ENCODE peak calls at places on chromosomes 5 and 9, in five cellular contexts. O is GM10248, L is mucosa of descending colon, U is T-helper 2 cell, T is progenitor cell of endocrine pancreas. M is an unnamed sample.

GRCh38 chr9:20693068-20693467 is 9.0 kb downstream of the FOCAD start:
- DNase-seq in T (no peak), O (no peak), U (no peak), L (no peak), M (no peak)

GRCh38 chr5:17248999-17249634 is 31.7 kb downstream of the BASP1 start:
- DNase-seq in O (no peak), T (no peak), U (no peak), L (no peak), M (no peak)

GRCh38 chr5:74182603-74183002 is 457.9 kb downstream of the ENC1 start:
- DNase-seq in L (no peak), U (no peak), T (no peak), O (no peak), M (no peak)

GRCh38 chr9:81596671-81597426 is 92.5 kb downstream of the TLE1 start:
- DNase-seq in L (no peak), T (no peak), O (no peak), U (peak), M (no peak)

GRCh38 chr5:172919525-172920446 is 39.4 kb upstream of the RPL26L1 start:
- DNase-seq in T (no peak), U (no peak), O (no peak), L (no peak), M (no peak)

GRCh38 chr5:177314376-177315342 is 3.0 kb upstream of the MXD3 start:
- DNase-seq in T (no peak), L (no peak), O (no peak), U (no peak), M (peak)

GRCh38 chr9:76433406-76433805 is 25.6 kb upstream of the GCNT1 start:
- DNase-seq in L (no peak), U (no peak), O (no peak), T (no peak), M (no peak)

GRCh38 chr5:132813599-132814440 is 718 bp downstream of the SOWAHA start:
- DNase-seq in T (peak), O (peak), L (peak), U (peak), M (no peak)

GRCh38 chr5:127596501-127596900 is 52.4 kb upstream of the CTXN3 start:
- DNase-seq in U (no peak), L (no peak), O (no peak), T (no peak), M (no peak)

GRCh38 chr5:145633474-145633873 is 201.7 kb downstream of the PRELID2 start:
- DNase-seq in L (no peak), O (no peak), U (no peak), T (no peak), M (no peak)

GRCh38 chr5:78738693-78739300 is 90.2 kb upstream of the LHFPL2 start:
- DNase-seq in O (no peak), U (no peak), L (peak), T (no peak), M (peak)

GRCh38 chr9:111356567-111357244 is 26.7 kb upstream of the OR2K2 start:
- DNase-seq in O (peak), L (no peak), U (no peak), T (no peak), M (no peak)

GRCh38 chr5:128276537-128277216 is 193.1 kb downstream of the SLC12A2 start:
- DNase-seq in O (no peak), U (no peak), L (no peak), T (no peak), M (no peak)

GRCh38 chr9:29616844-29617243 is 2043.6 kb upstream of the C9orf72 start:
- DNase-seq in T (no peak), L (no peak), U (no peak), O (no peak), M (no peak)

GRCh38 chr9:77587036-77587435 is 61.1 kb downstream of the GNA14 start:
- DNase-seq in O (no peak), L (no peak), U (no peak), T (no peak), M (no peak)

GRCh38 chr9:84277646-84278045 is 62.9 kb downstream of the SLC28A3 start:
- DNase-seq in L (no peak), T (no peak), U (no peak), O (no peak), M (no peak)

GRCh38 chr5:154771383-154771901 is 16.3 kb downstream of the LARP1 start:
- DNase-seq in U (no peak), O (no peak), T (no peak), L (no peak), M (no peak)

GRCh38 chr5:32709789-32710334 is 1.3 kb upstream of the NPR3 start:
- DNase-seq in U (no peak), O (peak), L (peak), T (peak), M (peak)

GRCh38 chr5:170353011-170353890 is 35.9 kb downstream of the KCNMB1 start:
- DNase-seq in T (no peak), O (no peak), L (no peak), U (no peak), M (no peak)

GRCh38 chr9:77544491-77545000 is 103.6 kb downstream of the GNA14 start:
- DNase-seq in O (no peak), L (no peak), U (no peak), T (no peak), M (no peak)

GRCh38 chr9:100350188-100350587 is 2.6 kb downstream of the TEX10 start:
- DNase-seq in U (no peak), O (no peak), L (no peak), T (no peak), M (no peak)

GRCh38 chr5:32506251-32506661 is 61.7 kb upstream of the ZFR start:
- DNase-seq in L (no peak), T (no peak), U (no peak), O (no peak), M (no peak)

GRCh38 chr9:86985132-86985531 is 37.8 kb upstream of the GAS1 start:
- DNase-seq in L (no peak), T (no peak), U (no peak), O (no peak), M (no peak)

GRCh38 chr5:52786937-52787599 is 648 bp upstream of the ITGA1 start:
- DNase-seq in U (no peak), O (peak), T (no peak), L (peak), M (peak)

GRCh38 chr5:93622240-93622885 is 39.3 kb downstream of the NR2F1 start:
- DNase-seq in L (no peak), O (no peak), U (peak), T (no peak), M (no peak)

GRCh38 chr5:159962214-159962613 is 45.9 kb downstream of the ADRA1B start:
- DNase-seq in U (no peak), T (no peak), O (no peak), L (no peak), M (no peak)

M was measured in left colon.